ENCODE peak calls at places on chromosome 12, in seven cellular contexts. One of them, this sample, is unnamed.

GRCh38 chr12:92064420-92064819 is 81.2 kb downstream of the BTG1 start:
- DNase-seq in Peyer's patch: no peak
- DNase-seq in endothelial cell: no peak
- DNase-seq in lower leg skin: no peak
- DNase-seq in GM23338: no peak
- DNase-seq in spleen: no peak
- DNase-seq in AG09309: no peak
- DNase-seq in this sample: no peak

GRCh38 chr12:509494-509893 is 49.8 kb downstream of the B4GALNT3 start:
- DNase-seq in Peyer's patch: no peak
- DNase-seq in endothelial cell: no peak
- DNase-seq in lower leg skin: peak
- DNase-seq in GM23338: no peak
- DNase-seq in spleen: no peak
- DNase-seq in AG09309: no peak
- DNase-seq in this sample: no peak

GRCh38 chr12:104055686-104056388 is 5.8 kb upstream of the GLT8D2 start:
- DNase-seq in Peyer's patch: no peak
- DNase-seq in endothelial cell: no peak
- DNase-seq in lower leg skin: no peak
- DNase-seq in GM23338: no peak
- DNase-seq in spleen: no peak
- DNase-seq in AG09309: no peak
- DNase-seq in this sample: no peak

GRCh38 chr12:53688134-53688533 is 12.3 kb upstream of the ATP5MC2 start:
- DNase-seq in Peyer's patch: no peak
- DNase-seq in endothelial cell: no peak
- DNase-seq in lower leg skin: no peak
- DNase-seq in GM23338: no peak
- DNase-seq in spleen: no peak
- DNase-seq in AG09309: no peak
- DNase-seq in this sample: no peak

GRCh38 chr12:6180300-6181051 is 19.7 kb upstream of the CD9 start:
- DNase-seq in Peyer's patch: no peak
- DNase-seq in endothelial cell: no peak
- DNase-seq in lower leg skin: peak
- DNase-seq in GM23338: no peak
- DNase-seq in spleen: peak
- DNase-seq in AG09309: no peak
- DNase-seq in this sample: no peak

GRCh38 chr12:21962236-21962635 is 21.0 kb upstream of the ABCC9 start:
- DNase-seq in Peyer's patch: no peak
- DNase-seq in endothelial cell: no peak
- DNase-seq in lower leg skin: no peak
- DNase-seq in GM23338: no peak
- DNase-seq in spleen: no peak
- DNase-seq in AG09309: no peak
- DNase-seq in this sample: no peak

GRCh38 chr12:30965613-30965985 is 39.1 kb downstream of the TSPAN11 start:
- DNase-seq in Peyer's patch: no peak
- DNase-seq in endothelial cell: no peak
- DNase-seq in lower leg skin: no peak
- DNase-seq in GM23338: peak
- DNase-seq in spleen: peak
- DNase-seq in AG09309: no peak
- DNase-seq in this sample: no peak

GRCh38 chr12:91920276-91920675 is 225.4 kb downstream of the BTG1 start:
- DNase-seq in Peyer's patch: no peak
- DNase-seq in endothelial cell: no peak
- DNase-seq in lower leg skin: no peak
- DNase-seq in GM23338: no peak
- DNase-seq in spleen: no peak
- DNase-seq in AG09309: no peak
- DNase-seq in this sample: no peak

GRCh38 chr12:91533366-91533765 is 350.7 kb upstream of the DCN start:
- DNase-seq in Peyer's patch: no peak
- DNase-seq in endothelial cell: no peak
- DNase-seq in lower leg skin: no peak
- DNase-seq in GM23338: no peak
- DNase-seq in spleen: no peak
- DNase-seq in AG09309: no peak
- DNase-seq in this sample: no peak

GRCh38 chr12:31850268-31850667 is 108.9 kb upstream of the RESF1 start:
- DNase-seq in Peyer's patch: no peak
- DNase-seq in endothelial cell: no peak
- DNase-seq in lower leg skin: no peak
- DNase-seq in GM23338: no peak
- DNase-seq in spleen: no peak
- DNase-seq in AG09309: no peak
- DNase-seq in this sample: no peak

GRCh38 chr12:96438330-96438729 is 38.1 kb upstream of the CDK17 start:
- DNase-seq in Peyer's patch: no peak
- DNase-seq in endothelial cell: no peak
- DNase-seq in lower leg skin: no peak
- DNase-seq in GM23338: no peak
- DNase-seq in spleen: no peak
- DNase-seq in AG09309: no peak
- DNase-seq in this sample: no peak

GRCh38 chr12:115507951-115508722 is 769.4 kb downstream of the MED13L start:
- DNase-seq in Peyer's patch: no peak
- DNase-seq in endothelial cell: peak
- DNase-seq in lower leg skin: no peak
- DNase-seq in GM23338: peak
- DNase-seq in spleen: no peak
- DNase-seq in AG09309: no peak
- DNase-seq in this sample: no peak

GRCh38 chr12:76489737-76490136 is 69.8 kb downstream of the OSBPL8 start:
- DNase-seq in Peyer's patch: no peak
- DNase-seq in endothelial cell: no peak
- DNase-seq in lower leg skin: no peak
- DNase-seq in GM23338: no peak
- DNase-seq in spleen: no peak
- DNase-seq in AG09309: no peak
- DNase-seq in this sample: no peak

GRCh38 chr12:18581232-18581962 is 156.4 kb downstream of the PLCZ1 start:
- DNase-seq in Peyer's patch: no peak
- DNase-seq in endothelial cell: no peak
- DNase-seq in lower leg skin: no peak
- DNase-seq in GM23338: no peak
- DNase-seq in spleen: no peak
- DNase-seq in AG09309: no peak
- DNase-seq in this sample: no peak

GRCh38 chr12:18570543-18570942 is 167.3 kb downstream of the PLCZ1 start:
- DNase-seq in Peyer's patch: no peak
- DNase-seq in endothelial cell: no peak
- DNase-seq in lower leg skin: no peak
- DNase-seq in GM23338: no peak
- DNase-seq in spleen: no peak
- DNase-seq in AG09309: no peak
- DNase-seq in this sample: no peak

GRCh38 chr12:18578191-18578590 is 159.6 kb downstream of the PLCZ1 start:
- DNase-seq in Peyer's patch: no peak
- DNase-seq in endothelial cell: no peak
- DNase-seq in lower leg skin: no peak
- DNase-seq in GM23338: no peak
- DNase-seq in spleen: no peak
- DNase-seq in AG09309: no peak
- DNase-seq in this sample: no peak

GRCh38 chr12:18580286-18580685 is 157.5 kb downstream of the PLCZ1 start:
- DNase-seq in Peyer's patch: no peak
- DNase-seq in endothelial cell: no peak
- DNase-seq in lower leg skin: no peak
- DNase-seq in GM23338: no peak
- DNase-seq in spleen: no peak
- DNase-seq in AG09309: no peak
- DNase-seq in this sample: no peak

GRCh38 chr12:18576104-18576622 is 161.6 kb downstream of the PLCZ1 start:
- DNase-seq in Peyer's patch: no peak
- DNase-seq in endothelial cell: no peak
- DNase-seq in lower leg skin: no peak
- DNase-seq in GM23338: no peak
- DNase-seq in spleen: no peak
- DNase-seq in AG09309: no peak
- DNase-seq in this sample: no peak
- TF ChIP-seq CTCF in Peyer's patch: no peak
- TF ChIP-seq CTCF in endothelial cell: no peak
- TF ChIP-seq CTCF in lower leg skin: no peak
- TF ChIP-seq CTCF in GM23338: no peak
- TF ChIP-seq CTCF in spleen: no peak
- TF ChIP-seq CTCF in AG09309: no peak
- TF ChIP-seq CTCF in this sample: no peak

DNA sequence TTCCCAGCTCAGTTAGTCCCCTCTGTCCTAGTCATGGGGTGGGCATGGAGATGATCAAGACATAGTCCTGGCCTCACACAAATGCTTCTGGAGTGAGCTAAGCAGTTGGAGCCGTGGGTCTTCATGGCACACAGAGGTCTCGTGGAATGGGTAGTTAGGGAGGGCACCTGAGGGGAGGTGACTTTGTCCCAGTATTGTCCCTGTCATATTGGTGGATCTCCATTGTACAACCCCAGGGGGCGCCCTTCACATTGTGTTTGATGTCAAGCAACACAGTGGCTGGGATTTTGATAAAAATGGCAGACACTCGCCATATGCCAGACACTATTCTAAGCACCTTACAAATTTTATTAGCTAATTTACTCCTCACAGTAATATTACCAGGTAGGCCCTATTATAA is 175.4 kb upstream of the LHX5 start:
- DNase-seq in Peyer's patch: no peak
- DNase-seq in endothelial cell: peak
- DNase-seq in lower leg skin: no peak
- DNase-seq in GM23338: peak
- DNase-seq in spleen: no peak
- DNase-seq in AG09309: no peak
- DNase-seq in this sample: no peak
- TF ChIP-seq CTCF in Peyer's patch: no peak
- TF ChIP-seq CTCF in endothelial cell: peak
- TF ChIP-seq CTCF in lower leg skin: no peak
- TF ChIP-seq CTCF in GM23338: peak
- TF ChIP-seq CTCF in spleen: no peak
- TF ChIP-seq CTCF in AG09309: peak
- TF ChIP-seq CTCF in this sample: no peak

GRCh38 chr12:131756441-131756840 is 45.6 kb downstream of the SFSWAP start:
- DNase-seq in Peyer's patch: no peak
- DNase-seq in endothelial cell: no peak
- DNase-seq in lower leg skin: peak
- DNase-seq in GM23338: no peak
- DNase-seq in spleen: no peak
- DNase-seq in AG09309: no peak
- DNase-seq in this sample: no peak

GRCh38 chr12:131754184-131754583 is 43.3 kb downstream of the SFSWAP start:
- DNase-seq in Peyer's patch: no peak
- DNase-seq in endothelial cell: no peak
- DNase-seq in lower leg skin: peak
- DNase-seq in GM23338: no peak
- DNase-seq in spleen: no peak
- DNase-seq in AG09309: no peak
- DNase-seq in this sample: no peak

GRCh38 chr12:131753757-131754156 is 42.9 kb downstream of the SFSWAP start:
- DNase-seq in Peyer's patch: no peak
- DNase-seq in endothelial cell: no peak
- DNase-seq in lower leg skin: no peak
- DNase-seq in GM23338: no peak
- DNase-seq in spleen: no peak
- DNase-seq in AG09309: no peak
- DNase-seq in this sample: no peak

GRCh38 chr12:131757111-131757510 is 46.2 kb downstream of the SFSWAP start:
- DNase-seq in Peyer's patch: no peak
- DNase-seq in endothelial cell: no peak
- DNase-seq in lower leg skin: peak
- DNase-seq in GM23338: no peak
- DNase-seq in spleen: no peak
- DNase-seq in AG09309: no peak
- DNase-seq in this sample: no peak

DNA sequence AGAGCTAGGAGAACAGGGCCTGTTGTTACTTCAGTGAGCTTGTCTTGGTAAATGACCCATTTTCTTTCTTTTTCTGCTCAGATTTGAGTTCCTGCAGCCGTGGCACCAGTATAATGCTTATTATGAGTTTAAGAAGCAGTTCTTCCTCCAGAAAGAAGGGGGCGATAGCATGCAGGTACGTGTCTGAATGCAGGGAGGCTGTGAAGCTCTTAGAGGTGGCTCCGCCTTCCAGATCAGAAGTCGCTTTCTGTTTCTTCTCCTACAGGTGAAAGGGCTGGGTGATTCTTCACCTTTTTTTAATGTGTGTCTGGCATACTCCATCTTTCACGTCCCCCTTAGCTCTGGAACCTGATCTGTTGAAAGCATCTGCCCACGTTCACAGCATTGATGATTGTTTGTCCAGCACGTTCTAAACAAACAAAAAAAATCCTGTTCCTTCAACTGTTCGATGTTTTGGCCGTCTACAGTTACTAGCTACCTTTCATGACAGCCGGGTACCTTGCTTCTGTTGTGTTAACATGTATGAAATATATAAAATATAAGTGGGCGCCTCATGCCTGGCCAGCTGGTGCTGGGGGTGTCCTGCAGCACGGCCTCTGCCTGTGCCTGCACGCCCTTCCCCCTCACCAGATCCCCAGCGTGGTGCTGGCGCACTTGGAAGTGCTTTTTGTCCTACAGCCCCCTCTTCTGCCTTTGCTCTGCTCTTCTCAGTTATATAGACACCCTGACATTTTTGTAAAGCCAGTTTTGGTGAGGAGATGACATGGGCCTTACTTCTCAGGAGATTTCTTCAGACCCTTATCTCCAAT is 44.6 kb downstream of the SFSWAP start:
- DNase-seq in Peyer's patch: no peak
- DNase-seq in endothelial cell: no peak
- DNase-seq in lower leg skin: peak
- DNase-seq in GM23338: peak
- DNase-seq in spleen: peak
- DNase-seq in AG09309: no peak
- DNase-seq in this sample: no peak
- TF ChIP-seq CTCF in Peyer's patch: peak
- TF ChIP-seq CTCF in endothelial cell: peak
- TF ChIP-seq CTCF in lower leg skin: no peak
- TF ChIP-seq CTCF in GM23338: peak
- TF ChIP-seq CTCF in spleen: no peak
- TF ChIP-seq CTCF in AG09309: peak
- TF ChIP-seq CTCF in this sample: peak

GRCh38 chr12:20377750-20378149 is 9.4 kb downstream of the PDE3A start:
- DNase-seq in Peyer's patch: no peak
- DNase-seq in endothelial cell: no peak
- DNase-seq in lower leg skin: no peak
- DNase-seq in GM23338: no peak
- DNase-seq in spleen: no peak
- DNase-seq in AG09309: no peak
- DNase-seq in this sample: no peak

GRCh38 chr12:20382117-20382516 is 13.8 kb downstream of the PDE3A start:
- DNase-seq in Peyer's patch: no peak
- DNase-seq in endothelial cell: no peak
- DNase-seq in lower leg skin: no peak
- DNase-seq in GM23338: no peak
- DNase-seq in spleen: no peak
- DNase-seq in AG09309: no peak
- DNase-seq in this sample: no peak

GRCh38 chr12:20374775-20375174 is 6.4 kb downstream of the PDE3A start:
- DNase-seq in Peyer's patch: no peak
- DNase-seq in endothelial cell: no peak
- DNase-seq in lower leg skin: no peak
- DNase-seq in GM23338: no peak
- DNase-seq in spleen: no peak
- DNase-seq in AG09309: no peak
- DNase-seq in this sample: no peak

GRCh38 chr12:20372326-20373097 is 4.2 kb downstream of the PDE3A start:
- DNase-seq in Peyer's patch: no peak
- DNase-seq in endothelial cell: no peak
- DNase-seq in lower leg skin: no peak
- DNase-seq in GM23338: no peak
- DNase-seq in spleen: no peak
- DNase-seq in AG09309: no peak
- DNase-seq in this sample: no peak

GRCh38 chr12:20376984-20377383 is 8.6 kb downstream of the PDE3A start:
- DNase-seq in Peyer's patch: no peak
- DNase-seq in endothelial cell: no peak
- DNase-seq in lower leg skin: no peak
- DNase-seq in GM23338: no peak
- DNase-seq in spleen: no peak
- DNase-seq in AG09309: no peak
- DNase-seq in this sample: no peak
- TF ChIP-seq CTCF in Peyer's patch: no peak
- TF ChIP-seq CTCF in endothelial cell: no peak
- TF ChIP-seq CTCF in lower leg skin: no peak
- TF ChIP-seq CTCF in GM23338: peak
- TF ChIP-seq CTCF in spleen: no peak
- TF ChIP-seq CTCF in AG09309: peak
- TF ChIP-seq CTCF in this sample: peak